ENCODE peak calls at places on chromosome 18, in five cellular contexts. D is brain microvascular endothelial cell, K is upper lobe of right lung, X is PC-3, P is upper lobe of left lung. U is an unnamed sample.
A peak's percentile ranks its signal among the peaks of the same experiment; 100 is the strongest.

GRCh38 chr18:31819106-31819924 is 58.6 kb upstream of the SLC25A52 start:
- DNase-seq in D (peak; percentile 22), K (no peak), X (peak; percentile 48), P (no peak), U (no peak)

GRCh38 chr18:46660955-46661749 is 4.1 kb upstream of the LOXHD1 start:
- DNase-seq in D (no peak), K (no peak), X (no peak), P (no peak), U (no peak)

GRCh38 chr18:7856099-7856498 is 289.0 kb downstream of the PTPRM start:
- DNase-seq in D (no peak), K (no peak), X (peak; percentile 62), P (no peak), U (no peak)

GRCh38 chr18:22268641-22269128 is 99.3 kb downstream of the GATA6 start:
- DNase-seq in D (no peak), K (no peak), X (peak; percentile 44), P (no peak), U (no peak)

GRCh38 chr18:11147371-11147860 is 2.0 kb downstream of the PIEZO2 start:
- DNase-seq in D (no peak), K (no peak), X (no peak), P (peak; percentile 18), U (no peak)

GRCh38 chr18:62525611-62526010 is 2.8 kb downstream of the ZCCHC2 start:
- DNase-seq in D (no peak), K (no peak), X (peak; percentile 32), P (no peak), U (no peak)

GRCh38 chr18:79371536-79372210 is 24.1 kb upstream of the NFATC1 start:
- DNase-seq in D (no peak), K (no peak), X (no peak), P (no peak), U (no peak)

GRCh38 chr18:51088410-51088809 is 58.4 kb downstream of the SMAD4 start:
- DNase-seq in D (no peak), K (no peak), X (no peak), P (no peak), U (no peak)

GRCh38 chr18:27668126-27668525 is 483.0 kb upstream of the CHST9 start:
- DNase-seq in D (no peak), K (no peak), X (peak; percentile 21), P (no peak), U (no peak)

GRCh38 chr18:30652377-30652776 is 390.2 kb downstream of the DSC3 start:
- DNase-seq in D (no peak), K (no peak), X (no peak), P (no peak), U (no peak)

GRCh38 chr18:31102020-31102684 is at the start of gene DSC2:
- DNase-seq in D (no peak), K (peak; percentile 81), X (peak; percentile 34), P (peak; percentile 89), U (peak; percentile 86)

GRCh38 chr18:34633368-34633767 is 76.7 kb upstream of the DTNA start:
- DNase-seq in D (no peak), K (no peak), X (no peak), P (no peak), U (no peak)

GRCh38 chr18:57051586-57052044 is 95.3 kb upstream of the BOD1L2 start:
- DNase-seq in D (no peak), K (no peak), X (no peak), P (no peak), U (peak; percentile 89)

GRCh38 chr18:8730080-8730827 is 24.9 kb downstream of the MTCL1 start:
- DNase-seq in D (peak; percentile 97), K (no peak), X (peak; percentile 96), P (no peak), U (peak; percentile 59)

GRCh38 chr18:54946149-54946581 is 13.1 kb downstream of the CCDC68 start:
- DNase-seq in D (peak; percentile 41), K (no peak), X (peak; percentile 63), P (no peak), U (peak; percentile 83)

GRCh38 chr18:7830468-7830867 is 263.4 kb downstream of the PTPRM start:
- DNase-seq in D (no peak), K (no peak), X (peak; percentile 62), P (no peak), U (no peak)

GRCh38 chr18:55047546-55047945 is 88.3 kb upstream of the CCDC68 start:
- DNase-seq in D (peak; percentile 18), K (no peak), X (no peak), P (no peak), U (no peak)

GRCh38 chr18:24219561-24220317 is 80.9 kb downstream of the CABYR start:
- DNase-seq in D (no peak), K (no peak), X (no peak), P (no peak), U (no peak)

GRCh38 chr18:55778731-55779460 is 190.9 kb upstream of the TCF4 start:
- DNase-seq in D (no peak), K (no peak), X (no peak), P (no peak), U (no peak)

GRCh38 chr18:32383040-32383819 is 87.5 kb downstream of the GAREM1 start:
- DNase-seq in D (peak; percentile 96), K (no peak), X (peak; percentile 79), P (no peak), U (no peak)

GRCh38 chr18:9613550-9614400 is 584 bp downstream of the PPP4R1 start:
- DNase-seq in D (no peak), K (peak; percentile 90), X (peak; percentile 65), P (peak; percentile 94), U (peak; percentile 70)

GRCh38 chr18:32072321-32072720 is 19.4 kb upstream of the RNF138 start:
- DNase-seq in D (no peak), K (no peak), X (peak; percentile 5), P (no peak), U (no peak)

GRCh38 chr18:22504665-22505064 is 87.0 kb upstream of the CTAGE1 start:
- DNase-seq in D (no peak), K (no peak), X (peak; percentile 79), P (no peak), U (no peak)

GRCh38 chr18:41312241-41312590 is 642.8 kb upstream of the PIK3C3 start:
- DNase-seq in D (no peak), K (no peak), X (no peak), P (no peak), U (no peak)

GRCh38 chr18:59123588-59124369 is 15.9 kb upstream of the SEC11C start:
- DNase-seq in D (peak; percentile 93), K (no peak), X (peak; percentile 66), P (no peak), U (no peak)

GRCh38 chr18:59129964-59130703 is 9.6 kb upstream of the SEC11C start:
- DNase-seq in D (no peak), K (no peak), X (no peak), P (no peak), U (no peak)

GRCh38 chr18:59124370-59124704 is 15.3 kb upstream of the SEC11C start:
- DNase-seq in D (no peak), K (no peak), X (no peak), P (no peak), U (no peak)

DNA sequence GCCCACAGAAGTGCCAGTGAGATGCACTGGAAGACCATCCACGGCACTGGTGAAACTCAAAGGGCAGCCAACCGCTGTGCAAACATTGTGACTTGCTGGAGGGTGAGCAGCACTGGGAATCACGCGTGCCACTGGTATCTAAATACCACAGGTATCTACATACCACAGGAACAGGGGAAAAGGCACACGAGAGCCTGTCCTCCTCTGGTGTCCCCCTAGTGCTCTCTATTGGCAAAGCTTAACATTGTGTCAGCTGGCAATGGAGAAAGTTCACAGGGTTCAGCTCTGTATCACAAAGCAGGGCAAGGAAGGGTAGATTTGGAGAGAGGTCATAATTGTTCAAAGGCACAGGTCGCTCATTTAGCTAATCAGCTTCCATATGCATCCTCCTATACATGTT is 12.6 kb upstream of the SEC11C start:
- DNase-seq in D (no peak), K (no peak), X (no peak), P (no peak), U (no peak)
- H3K27me3 ChIP-seq in D (peaks cover 2% of the 10 kb centered on the region), K (peaks cover 7% of the 10 kb centered on the region), X (peaks cover 43% of the 10 kb centered on the region), P (no peaks in the 10 kb centered on the region), U (peaks cover 14% of the 10 kb centered on the region)

GRCh38 chr18:5630766-5631413 is 87.1 kb upstream of the EPB41L3 start:
- DNase-seq in D (peak; percentile 21), K (no peak), X (peak; percentile 24), P (peak; percentile 29), U (no peak)
- H3K27me3 ChIP-seq in D (peaks cover 20% of the 10 kb centered on the region), K (peaks cover 18% of the 10 kb centered on the region), X (peaks cover 52% of the 10 kb centered on the region), P (peaks cover 18% of the 10 kb centered on the region), U (no peaks in the 10 kb centered on the region)

GRCh38 chr18:4260107-4260506 is 195.0 kb downstream of the DLGAP1 start:
- DNase-seq in D (no peak), K (no peak), X (no peak), P (no peak), U (no peak)

GRCh38 chr18:4251873-4252272 is 203.2 kb downstream of the DLGAP1 start:
- DNase-seq in D (no peak), K (no peak), X (no peak), P (no peak), U (no peak)

GRCh38 chr18:4254840-4255239 is 200.3 kb downstream of the DLGAP1 start:
- DNase-seq in D (no peak), K (no peak), X (no peak), P (no peak), U (no peak)

GRCh38 chr18:4252840-4253239 is 202.3 kb downstream of the DLGAP1 start:
- DNase-seq in D (no peak), K (no peak), X (no peak), P (no peak), U (no peak)

GRCh38 chr18:4256786-4257417 is 198.2 kb downstream of the DLGAP1 start:
- DNase-seq in D (no peak), K (no peak), X (no peak), P (no peak), U (no peak)
- H3K27me3 ChIP-seq in D (no peaks in the 10 kb centered on the region), K (no peaks in the 10 kb centered on the region), X (no peaks in the 10 kb centered on the region), P (no peaks in the 10 kb centered on the region), U (no peaks in the 10 kb centered on the region)

DNA sequence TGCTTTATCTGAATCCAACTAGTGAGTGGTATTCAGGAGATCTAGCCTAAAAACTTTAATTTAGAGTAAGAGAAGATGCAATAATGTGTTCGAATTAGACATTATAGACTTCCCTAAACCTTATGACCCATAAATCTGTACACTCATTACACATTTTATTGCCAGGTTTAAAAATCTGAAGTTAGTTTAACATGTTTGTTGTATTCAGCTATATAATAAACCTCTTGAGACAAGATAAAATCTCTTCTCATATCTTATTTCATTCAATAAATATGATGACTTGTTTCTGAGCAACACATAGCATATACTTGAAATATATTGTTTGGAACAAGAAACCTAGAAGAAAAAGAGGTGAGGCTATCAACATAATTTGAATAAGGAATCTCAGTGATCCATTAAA is 150.7 kb downstream of the CDH7 start:
- DNase-seq in D (no peak), K (no peak), X (peak; percentile 54), P (no peak), U (no peak)
- H3K27me3 ChIP-seq in D (no peaks in the 10 kb centered on the region), K (no peaks in the 10 kb centered on the region), X (no peaks in the 10 kb centered on the region), P (no peaks in the 10 kb centered on the region), U (no peaks in the 10 kb centered on the region)